ENCODE peak calls at places on chromosomes 7 and 10, in ten cellular contexts. G is gastrocnemius medialis; E is osteocyte; F is brain microvascular endothelial cell; R is T47D; U is smooth muscle cell of the brain vasculature; D is activated CD8-positive, alpha-beta memory T cell treated with anti-CD3 and anti-CD28 coated beads for 24 hours; Y is nephron progenitor cell; S is A549; X is activated CD4-positive, CD25-positive, alpha-beta regulatory T cell treated with anti-CD3 and anti-CD28 coated beads, Interleukin-2, amount 50 U/mL, for 72 hours. Q is an unnamed sample.

GRCh38 chr7:94087664-94088352 is 83.7 kb upstream of the BET1 start:
- DNase-seq in S (peak), X (no peak), D (no peak), F (peak), Y (peak), E (no peak), R (peak), G (no peak), U (peak), Q (no peak)

GRCh38 chr7:74542558-74543117 is 88.9 kb downstream of the GTF2IRD1 start:
- DNase-seq in S (no peak), F (no peak), U (no peak), Y (no peak), G (peak), X (no peak), D (no peak), R (no peak), E (no peak), Q (no peak)

GRCh38 chr10:127911218-127911866 is 4.4 kb downstream of the PTPRE start:
- DNase-seq in X (no peak), D (no peak), R (no peak), Y (no peak), E (peak), S (no peak), G (no peak), F (no peak), U (no peak), Q (no peak)

GRCh38 chr10:117942261-117942660 is 104.5 kb downstream of the RAB11FIP2 start:
- DNase-seq in X (no peak), D (no peak), E (no peak), R (no peak), F (no peak), G (no peak), S (no peak), U (no peak), Y (no peak), Q (no peak)

GRCh38 chr7:4733936-4734528 is 41.4 kb upstream of the AP5Z1 start:
- DNase-seq in X (no peak), D (peak), Y (no peak), U (no peak), E (no peak), R (no peak), F (no peak), G (no peak), S (no peak), Q (peak)

GRCh38 chr7:29084832-29085231 is 61.5 kb downstream of the CPVL start:
- DNase-seq in X (no peak), E (no peak), S (no peak), U (no peak), R (no peak), D (no peak), G (no peak), Y (no peak), F (no peak), Q (no peak)

GRCh38 chr7:1113548-1113885 is 25.6 kb downstream of the GPER1 start:
- DNase-seq in X (no peak), E (no peak), U (no peak), F (no peak), G (no peak), Y (no peak), D (no peak), S (no peak), R (no peak), Q (no peak)

GRCh38 chr10:83606275-83606674 is 533.0 kb upstream of the GHITM start:
- DNase-seq in D (no peak), X (no peak), R (no peak), S (no peak), U (no peak), G (no peak), E (no peak), F (no peak), Y (no peak), Q (no peak)

GRCh38 chr7:122200888-122201287 is 56.8 kb upstream of the AASS start:
- DNase-seq in R (no peak), U (no peak), G (no peak), X (no peak), S (no peak), D (no peak), E (no peak), Y (no peak), F (no peak), Q (no peak)

GRCh38 chr10:115772606-115773005 is 500.4 kb downstream of the GFRA1 start:
- DNase-seq in E (no peak), Y (no peak), X (no peak), F (peak), S (peak), G (no peak), U (peak), R (no peak), D (no peak), Q (no peak)

GRCh38 chr10:73888514-73888913 is 14.2 kb upstream of the CAMK2G start:
- DNase-seq in E (no peak), U (no peak), F (no peak), R (no peak), S (no peak), D (no peak), Y (no peak), G (no peak), X (no peak), Q (no peak)

GRCh38 chr10:103589074-103589630 is 95.6 kb downstream of the NEURL1 start:
- DNase-seq in Y (no peak), E (no peak), X (no peak), U (no peak), R (no peak), G (no peak), F (no peak), S (no peak), D (no peak), Q (no peak)

GRCh38 chr10:76883596-76883995 is 754.0 kb downstream of the KCNMA1 start:
- DNase-seq in U (no peak), X (no peak), E (no peak), S (no peak), F (no peak), D (no peak), R (no peak), Y (no peak), G (no peak), Q (no peak)

GRCh38 chr7:113521468-113521867 is 397.3 kb downstream of the PPP1R3A start:
- DNase-seq in X (no peak), R (no peak), S (no peak), E (no peak), G (no peak), U (no peak), D (no peak), F (peak), Y (no peak), Q (no peak)

GRCh38 chr10:127450644-127451043 is 98.5 kb upstream of the NPS start:
- DNase-seq in F (no peak), G (no peak), Y (no peak), U (no peak), D (no peak), S (no peak), R (no peak), X (no peak), E (no peak), Q (no peak)

GRCh38 chr10:80464557-80465466 is 10.7 kb downstream of the TSPAN14 start:
- DNase-seq in S (no peak), Y (peak), R (no peak), U (no peak), D (peak), F (no peak), G (no peak), X (no peak), E (no peak), Q (no peak)

GRCh38 chr7:145817687-145818086 is 298.9 kb upstream of the CNTNAP2 start:
- DNase-seq in E (no peak), F (no peak), U (no peak), D (no peak), X (no peak), R (no peak), Y (no peak), S (no peak), G (no peak), Q (no peak)

GRCh38 chr7:94252971-94253370 is 141.7 kb upstream of the COL1A2 start:
- DNase-seq in X (no peak), S (no peak), Y (no peak), F (no peak), U (no peak), R (no peak), D (no peak), G (no peak), E (no peak), Q (no peak)

GRCh38 chr10:100130786-100131185 is 49.1 kb upstream of the CPN1 start:
- DNase-seq in S (no peak), Y (peak), E (no peak), R (no peak), G (no peak), X (no peak), F (no peak), U (peak), D (no peak), Q (no peak)

GRCh38 chr7:151665363-151665762 is 145.7 kb upstream of the RHEB start:
- DNase-seq in U (peak), G (no peak), E (no peak), X (no peak), Y (no peak), R (no peak), S (no peak), D (no peak), F (peak), Q (no peak)

GRCh38 chr7:89623018-89623672 is 531.1 kb upstream of the STEAP1 start:
- DNase-seq in G (no peak), S (peak), X (no peak), R (peak), F (peak), E (no peak), Y (peak), D (no peak), U (no peak), Q (peak)

GRCh38 chr10:131073469-131074060 is 238.0 kb downstream of the TCERG1L start:
- DNase-seq in G (no peak), F (no peak), X (no peak), U (no peak), Y (no peak), R (no peak), D (no peak), E (no peak), S (no peak), Q (no peak)

GRCh38 chr7:149469806-149470205 is 8.9 kb upstream of the ZNF777 start:
- DNase-seq in R (no peak), F (no peak), Y (no peak), G (no peak), X (no peak), D (peak), U (no peak), E (peak), S (no peak), Q (no peak)

GRCh38 chr10:31678573-31679122 is 250.0 kb downstream of the ARHGAP12 start:
- DNase-seq in X (no peak), Y (no peak), D (no peak), S (no peak), F (no peak), U (no peak), R (no peak), E (peak), G (no peak), Q (no peak)

GRCh38 chr10:3527144-3527543 is 257.9 kb downstream of the KLF6 start:
- DNase-seq in E (no peak), R (no peak), S (no peak), X (no peak), Y (no peak), G (no peak), U (no peak), F (no peak), D (no peak), Q (no peak)